ENCODE peak calls at places on chromosomes 5 and 9, in six cellular contexts. One of them, this sample, is unnamed.
A peak's percentile ranks its signal among the peaks of the same experiment; 100 is the strongest.

GRCh38 chr5:82355921-82356454 is 77.8 kb upstream of the RPS23 start:
- DNase-seq in caudate nucleus: no peak
- DNase-seq in effector memory CD4-positive, alpha-beta T cell: no peak
- DNase-seq in GM23338: no peak
- DNase-seq in coronary artery: no peak
- DNase-seq in psoas muscle: no peak
- DNase-seq in this sample: no peak

GRCh38 chr5:1468247-1468612 is 23.0 kb upstream of the SLC6A3 start:
- DNase-seq in caudate nucleus: no peak
- DNase-seq in effector memory CD4-positive, alpha-beta T cell: no peak
- DNase-seq in GM23338: peak; percentile 79
- DNase-seq in coronary artery: no peak
- DNase-seq in psoas muscle: peak; percentile 51
- DNase-seq in this sample: no peak

GRCh38 chr5:80198399-80198798 is 57.4 kb downstream of the SERINC5 start:
- DNase-seq in caudate nucleus: peak; percentile 80
- DNase-seq in effector memory CD4-positive, alpha-beta T cell: no peak
- DNase-seq in GM23338: no peak
- DNase-seq in coronary artery: no peak
- DNase-seq in psoas muscle: no peak
- DNase-seq in this sample: peak; percentile 54

GRCh38 chr9:95038666-95039065 is 278.8 kb downstream of the FANCC start:
- DNase-seq in caudate nucleus: no peak
- DNase-seq in effector memory CD4-positive, alpha-beta T cell: no peak
- DNase-seq in GM23338: no peak
- DNase-seq in coronary artery: no peak
- DNase-seq in psoas muscle: no peak
- DNase-seq in this sample: no peak

GRCh38 chr5:158777647-158778368 is 321.9 kb downstream of the EBF1 start:
- DNase-seq in caudate nucleus: no peak
- DNase-seq in effector memory CD4-positive, alpha-beta T cell: no peak
- DNase-seq in GM23338: no peak
- DNase-seq in coronary artery: no peak
- DNase-seq in psoas muscle: no peak
- DNase-seq in this sample: no peak

GRCh38 chr5:159174511-159175168 is 34.7 kb downstream of the RNF145 start:
- DNase-seq in caudate nucleus: no peak
- DNase-seq in effector memory CD4-positive, alpha-beta T cell: no peak
- DNase-seq in GM23338: no peak
- DNase-seq in coronary artery: no peak
- DNase-seq in psoas muscle: no peak
- DNase-seq in this sample: no peak

GRCh38 chr5:177185993-177186392 is 52.4 kb downstream of the NSD1 start:
- DNase-seq in caudate nucleus: no peak
- DNase-seq in effector memory CD4-positive, alpha-beta T cell: no peak
- DNase-seq in GM23338: no peak
- DNase-seq in coronary artery: no peak
- DNase-seq in psoas muscle: no peak
- DNase-seq in this sample: no peak

GRCh38 chr5:59390074-59390659 is 503.4 kb downstream of the PDE4D start:
- DNase-seq in caudate nucleus: no peak
- DNase-seq in effector memory CD4-positive, alpha-beta T cell: no peak
- DNase-seq in GM23338: peak; percentile 56
- DNase-seq in coronary artery: no peak
- DNase-seq in psoas muscle: no peak
- DNase-seq in this sample: no peak

GRCh38 chr9:22654833-22655232 is 208.2 kb downstream of the DMRTA1 start:
- DNase-seq in caudate nucleus: no peak
- DNase-seq in effector memory CD4-positive, alpha-beta T cell: no peak
- DNase-seq in GM23338: no peak
- DNase-seq in coronary artery: no peak
- DNase-seq in psoas muscle: no peak
- DNase-seq in this sample: no peak

GRCh38 chr9:91360551-91361293 is 996 bp downstream of the AUH start:
- DNase-seq in caudate nucleus: no peak
- DNase-seq in effector memory CD4-positive, alpha-beta T cell: no peak
- DNase-seq in GM23338: peak; percentile 85
- DNase-seq in coronary artery: no peak
- DNase-seq in psoas muscle: no peak
- DNase-seq in this sample: no peak

GRCh38 chr9:134213508-134214394 is 49.4 kb upstream of the RNU6ATAC start:
- DNase-seq in caudate nucleus: no peak
- DNase-seq in effector memory CD4-positive, alpha-beta T cell: no peak
- DNase-seq in GM23338: no peak
- DNase-seq in coronary artery: no peak
- DNase-seq in psoas muscle: peak; percentile 46
- DNase-seq in this sample: peak; percentile 12
- H3K27ac ChIP-seq in caudate nucleus: no peak overlapping the region
- H3K27ac ChIP-seq in effector memory CD4-positive, alpha-beta T cell: no peak overlapping the region
- H3K27ac ChIP-seq in GM23338: no peak overlapping the region
- H3K27ac ChIP-seq in coronary artery: no peak overlapping the region
- H3K27ac ChIP-seq in psoas muscle: no peak overlapping the region
- H3K27ac ChIP-seq in this sample: peak overlapping the region; percentile 85

DNA sequence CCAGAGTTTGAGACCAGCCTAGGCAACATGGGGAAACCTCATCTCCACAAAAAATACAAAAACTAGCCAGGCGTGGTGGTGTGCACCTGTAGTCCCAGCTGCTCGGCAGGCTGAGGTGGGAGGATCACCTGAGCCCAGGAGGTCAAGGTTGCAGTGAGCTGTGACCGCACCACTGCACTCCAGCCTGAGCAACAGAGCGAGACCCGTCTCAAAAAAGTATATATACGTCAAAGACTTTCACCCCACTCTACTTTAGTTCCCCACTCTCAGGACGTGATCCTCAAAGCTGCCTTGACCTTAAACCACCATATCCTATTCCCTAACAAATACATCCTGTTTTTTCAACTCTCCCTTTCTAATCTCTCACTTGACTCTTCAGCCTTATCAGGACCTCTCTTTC is 41.0 kb downstream of the PCDHGC5 start:
- DNase-seq in caudate nucleus: no peak
- DNase-seq in effector memory CD4-positive, alpha-beta T cell: no peak
- DNase-seq in GM23338: no peak
- DNase-seq in coronary artery: no peak
- DNase-seq in psoas muscle: no peak
- DNase-seq in this sample: no peak
- H3K27ac ChIP-seq in caudate nucleus: no peak overlapping the region
- H3K27ac ChIP-seq in effector memory CD4-positive, alpha-beta T cell: no peak overlapping the region
- H3K27ac ChIP-seq in GM23338: no peak overlapping the region
- H3K27ac ChIP-seq in coronary artery: peak overlapping the region; percentile 85
- H3K27ac ChIP-seq in psoas muscle: peak overlapping the region; percentile 77
- H3K27ac ChIP-seq in this sample: peak overlapping the region; percentile 87

GRCh38 chr9:38043931-38044623 is 24.9 kb downstream of the SHB start:
- DNase-seq in caudate nucleus: no peak
- DNase-seq in effector memory CD4-positive, alpha-beta T cell: no peak
- DNase-seq in GM23338: no peak
- DNase-seq in coronary artery: no peak
- DNase-seq in psoas muscle: no peak
- DNase-seq in this sample: no peak
- H3K27ac ChIP-seq in caudate nucleus: no peak overlapping the region
- H3K27ac ChIP-seq in effector memory CD4-positive, alpha-beta T cell: no peak overlapping the region
- H3K27ac ChIP-seq in GM23338: no peak overlapping the region
- H3K27ac ChIP-seq in coronary artery: no peak overlapping the region
- H3K27ac ChIP-seq in psoas muscle: no peak overlapping the region
- H3K27ac ChIP-seq in this sample: peak overlapping the region; percentile 79

GRCh38 chr5:12480487-12480886 is 576.2 kb upstream of the CTNND2 start:
- DNase-seq in caudate nucleus: no peak
- DNase-seq in effector memory CD4-positive, alpha-beta T cell: no peak
- DNase-seq in GM23338: no peak
- DNase-seq in coronary artery: no peak
- DNase-seq in psoas muscle: no peak
- DNase-seq in this sample: no peak
- H3K27ac ChIP-seq in caudate nucleus: no peak overlapping the region
- H3K27ac ChIP-seq in effector memory CD4-positive, alpha-beta T cell: no peak overlapping the region
- H3K27ac ChIP-seq in GM23338: no peak overlapping the region
- H3K27ac ChIP-seq in coronary artery: no peak overlapping the region
- H3K27ac ChIP-seq in psoas muscle: no peak overlapping the region
- H3K27ac ChIP-seq in this sample: no peak overlapping the region

GRCh38 chr9:108050894-108051293 is 561.3 kb upstream of the KLF4 start:
- DNase-seq in caudate nucleus: no peak
- DNase-seq in effector memory CD4-positive, alpha-beta T cell: no peak
- DNase-seq in GM23338: no peak
- DNase-seq in coronary artery: no peak
- DNase-seq in psoas muscle: no peak
- DNase-seq in this sample: no peak
- H3K27ac ChIP-seq in caudate nucleus: no peak overlapping the region
- H3K27ac ChIP-seq in effector memory CD4-positive, alpha-beta T cell: no peak overlapping the region
- H3K27ac ChIP-seq in GM23338: no peak overlapping the region
- H3K27ac ChIP-seq in coronary artery: no peak overlapping the region
- H3K27ac ChIP-seq in psoas muscle: no peak overlapping the region
- H3K27ac ChIP-seq in this sample: no peak overlapping the region

GRCh38 chr9:16627967-16628366 is 242.5 kb downstream of the BNC2 start:
- DNase-seq in caudate nucleus: no peak
- DNase-seq in effector memory CD4-positive, alpha-beta T cell: no peak
- DNase-seq in GM23338: no peak
- DNase-seq in coronary artery: no peak
- DNase-seq in psoas muscle: no peak
- DNase-seq in this sample: peak; percentile 40
- H3K27ac ChIP-seq in caudate nucleus: no peak overlapping the region
- H3K27ac ChIP-seq in effector memory CD4-positive, alpha-beta T cell: no peak overlapping the region
- H3K27ac ChIP-seq in GM23338: peak overlapping the region; percentile 48
- H3K27ac ChIP-seq in coronary artery: peak overlapping the region; percentile 29
- H3K27ac ChIP-seq in psoas muscle: peak overlapping the region; percentile 81
- H3K27ac ChIP-seq in this sample: peak overlapping the region; percentile 54

GRCh38 chr5:123178693-123179092 is 89.7 kb downstream of the PRDM6 start:
- DNase-seq in caudate nucleus: no peak
- DNase-seq in effector memory CD4-positive, alpha-beta T cell: no peak
- DNase-seq in GM23338: no peak
- DNase-seq in coronary artery: no peak
- DNase-seq in psoas muscle: no peak
- DNase-seq in this sample: no peak
- H3K27ac ChIP-seq in caudate nucleus: no peak overlapping the region
- H3K27ac ChIP-seq in effector memory CD4-positive, alpha-beta T cell: no peak overlapping the region
- H3K27ac ChIP-seq in GM23338: no peak overlapping the region
- H3K27ac ChIP-seq in coronary artery: no peak overlapping the region
- H3K27ac ChIP-seq in psoas muscle: no peak overlapping the region
- H3K27ac ChIP-seq in this sample: no peak overlapping the region

GRCh38 chr5:157538311-157538710 is 37.3 kb downstream of the ADAM19 start:
- DNase-seq in caudate nucleus: no peak
- DNase-seq in effector memory CD4-positive, alpha-beta T cell: no peak
- DNase-seq in GM23338: no peak
- DNase-seq in coronary artery: no peak
- DNase-seq in psoas muscle: no peak
- DNase-seq in this sample: no peak

GRCh38 chr5:157532022-157532421 is 43.6 kb downstream of the ADAM19 start:
- DNase-seq in caudate nucleus: no peak
- DNase-seq in effector memory CD4-positive, alpha-beta T cell: no peak
- DNase-seq in GM23338: no peak
- DNase-seq in coronary artery: no peak
- DNase-seq in psoas muscle: no peak
- DNase-seq in this sample: no peak

GRCh38 chr5:157533011-157533481 is 42.5 kb downstream of the ADAM19 start:
- DNase-seq in caudate nucleus: no peak
- DNase-seq in effector memory CD4-positive, alpha-beta T cell: no peak
- DNase-seq in GM23338: no peak
- DNase-seq in coronary artery: no peak
- DNase-seq in psoas muscle: no peak
- DNase-seq in this sample: no peak

GRCh38 chr5:157539623-157540022 is 36.0 kb downstream of the ADAM19 start:
- DNase-seq in caudate nucleus: no peak
- DNase-seq in effector memory CD4-positive, alpha-beta T cell: no peak
- DNase-seq in GM23338: no peak
- DNase-seq in coronary artery: no peak
- DNase-seq in psoas muscle: no peak
- DNase-seq in this sample: no peak

GRCh38 chr5:157535042-157535865 is 40.3 kb downstream of the ADAM19 start:
- DNase-seq in caudate nucleus: no peak
- DNase-seq in effector memory CD4-positive, alpha-beta T cell: no peak
- DNase-seq in GM23338: no peak
- DNase-seq in coronary artery: no peak
- DNase-seq in psoas muscle: peak; percentile 57
- DNase-seq in this sample: peak; percentile 48
- H3K27ac ChIP-seq in caudate nucleus: no peak overlapping the region
- H3K27ac ChIP-seq in effector memory CD4-positive, alpha-beta T cell: no peak overlapping the region
- H3K27ac ChIP-seq in GM23338: no peak overlapping the region
- H3K27ac ChIP-seq in coronary artery: peak overlapping the region; percentile 83
- H3K27ac ChIP-seq in psoas muscle: peak overlapping the region; percentile 71
- H3K27ac ChIP-seq in this sample: peak overlapping the region; percentile 80